ENCODE peak calls at places on chromosomes 2 and 18, in five cellular contexts. One of them, this sample, is unnamed.

GRCh38 chr2:105078906-105079305 is 41.0 kb downstream of the MRPS9 start:
- DNase-seq in GM03348: no peak
- DNase-seq in adrenal gland: no peak
- DNase-seq in astrocyte: peak
- DNase-seq in NCI-H1092: no peak
- DNase-seq in this sample: no peak

GRCh38 chr2:33372940-33373553 is 103.4 kb upstream of the RASGRP3 start:
- DNase-seq in astrocyte: peak
- DNase-seq in GM03348: no peak
- DNase-seq in NCI-H1092: peak
- DNase-seq in adrenal gland: no peak
- DNase-seq in this sample: no peak

GRCh38 chr2:11990576-11990975 is 244.1 kb downstream of the LPIN1 start:
- DNase-seq in adrenal gland: no peak
- DNase-seq in astrocyte: no peak
- DNase-seq in NCI-H1092: no peak
- DNase-seq in GM03348: no peak
- DNase-seq in this sample: no peak

GRCh38 chr2:128516938-128517337 is 198.3 kb upstream of the HS6ST1 start:
- DNase-seq in astrocyte: no peak
- DNase-seq in GM03348: no peak
- DNase-seq in adrenal gland: no peak
- DNase-seq in NCI-H1092: no peak
- DNase-seq in this sample: no peak

GRCh38 chr2:230713331-230714121 is 884 bp downstream of the CAB39 start:
- DNase-seq in adrenal gland: peak
- DNase-seq in NCI-H1092: no peak
- DNase-seq in astrocyte: peak
- DNase-seq in GM03348: peak
- DNase-seq in this sample: peak

GRCh38 chr2:46929612-46930011 is 14.0 kb upstream of the MCFD2 start:
- DNase-seq in adrenal gland: no peak
- DNase-seq in astrocyte: no peak
- DNase-seq in GM03348: no peak
- DNase-seq in NCI-H1092: no peak
- DNase-seq in this sample: no peak

GRCh38 chr18:8229786-8230185 is 379.5 kb upstream of the RAB12 start:
- DNase-seq in astrocyte: no peak
- DNase-seq in NCI-H1092: no peak
- DNase-seq in adrenal gland: no peak
- DNase-seq in GM03348: no peak
- DNase-seq in this sample: no peak

GRCh38 chr2:169513926-169514325 is 4.4 kb downstream of the KLHL41 start:
- DNase-seq in adrenal gland: no peak
- DNase-seq in GM03348: no peak
- DNase-seq in NCI-H1092: no peak
- DNase-seq in astrocyte: no peak
- DNase-seq in this sample: no peak

GRCh38 chr2:20494246-20494645 is 47.4 kb downstream of the RHOB start:
- DNase-seq in NCI-H1092: no peak
- DNase-seq in adrenal gland: no peak
- DNase-seq in GM03348: peak
- DNase-seq in astrocyte: peak
- DNase-seq in this sample: no peak

GRCh38 chr2:3738454-3738853 is 35.1 kb downstream of the DCDC2C start:
- DNase-seq in GM03348: peak
- DNase-seq in adrenal gland: peak
- DNase-seq in NCI-H1092: no peak
- DNase-seq in astrocyte: no peak
- DNase-seq in this sample: no peak

GRCh38 chr2:119085613-119086012 is 72.9 kb downstream of the C1QL2 start:
- DNase-seq in GM03348: no peak
- DNase-seq in astrocyte: no peak
- DNase-seq in adrenal gland: no peak
- DNase-seq in NCI-H1092: no peak
- DNase-seq in this sample: no peak

GRCh38 chr2:64143154-64144056 is 815 bp downstream of the PELI1 start:
- DNase-seq in GM03348: peak
- DNase-seq in astrocyte: peak
- DNase-seq in NCI-H1092: peak
- DNase-seq in adrenal gland: peak
- DNase-seq in this sample: no peak

GRCh38 chr2:39241588-39241987 is 2.2 kb downstream of the CDKL4 start:
- DNase-seq in adrenal gland: no peak
- DNase-seq in GM03348: no peak
- DNase-seq in NCI-H1092: no peak
- DNase-seq in astrocyte: no peak
- DNase-seq in this sample: no peak

GRCh38 chr2:25954199-25954752 is 28.0 kb downstream of the KIF3C start:
- DNase-seq in astrocyte: no peak
- DNase-seq in GM03348: no peak
- DNase-seq in adrenal gland: no peak
- DNase-seq in NCI-H1092: no peak
- DNase-seq in this sample: no peak

GRCh38 chr2:210169871-210170441 is 1.3 kb downstream of the KANSL1L start:
- DNase-seq in astrocyte: peak
- DNase-seq in NCI-H1092: no peak
- DNase-seq in adrenal gland: no peak
- DNase-seq in GM03348: peak
- DNase-seq in this sample: no peak

GRCh38 chr2:13413989-13414388 is 697.3 kb downstream of the TRIB2 start:
- DNase-seq in GM03348: no peak
- DNase-seq in adrenal gland: no peak
- DNase-seq in NCI-H1092: no peak
- DNase-seq in astrocyte: no peak
- DNase-seq in this sample: no peak

GRCh38 chr18:41266214-41266613 is 688.8 kb upstream of the PIK3C3 start:
- DNase-seq in astrocyte: no peak
- DNase-seq in GM03348: no peak
- DNase-seq in adrenal gland: no peak
- DNase-seq in NCI-H1092: no peak
- DNase-seq in this sample: no peak

GRCh38 chr18:57542801-57543427 is 43.6 kb downstream of the FECH start:
- DNase-seq in adrenal gland: no peak
- DNase-seq in astrocyte: no peak
- DNase-seq in NCI-H1092: peak
- DNase-seq in GM03348: peak
- DNase-seq in this sample: no peak

GRCh38 chr2:75844651-75845050 is 133.9 kb upstream of the GCFC2 start:
- DNase-seq in adrenal gland: no peak
- DNase-seq in astrocyte: peak
- DNase-seq in NCI-H1092: no peak
- DNase-seq in GM03348: no peak
- DNase-seq in this sample: no peak

GRCh38 chr2:224357098-224357901 is 44.6 kb downstream of the FAM124B start:
- DNase-seq in GM03348: peak
- DNase-seq in NCI-H1092: peak
- DNase-seq in astrocyte: peak
- DNase-seq in adrenal gland: peak
- DNase-seq in this sample: peak

GRCh38 chr2:203809084-203809521 is 58.5 kb upstream of the CTLA4 start:
- DNase-seq in GM03348: peak
- DNase-seq in NCI-H1092: no peak
- DNase-seq in adrenal gland: no peak
- DNase-seq in astrocyte: peak
- DNase-seq in this sample: no peak

GRCh38 chr18:48529796-48530195 is 9.0 kb upstream of the CTIF start:
- DNase-seq in NCI-H1092: no peak
- DNase-seq in astrocyte: peak
- DNase-seq in GM03348: peak
- DNase-seq in adrenal gland: no peak
- DNase-seq in this sample: no peak